ENCODE peak calls at places on chromosomes 11 and 22, in nine cellular contexts. V, F, R, U, A, D, Q, T and I are unnamed samples.

GRCh38 chr22:29259253-29259899 is 8.4 kb downstream of the RHBDD3 start:
- DNase-seq in V (no peak), F (no peak), R (no peak), U (peak; percentile 59), A (no peak), D (no peak), Q (no peak), T (no peak), I (peak; percentile 54)

GRCh38 chr11:11117730-11118129 is 235.3 kb downstream of the CSNK2A3 start:
- DNase-seq in V (no peak), F (no peak), R (no peak), U (no peak), A (no peak), D (no peak), Q (no peak), T (no peak), I (no peak)

GRCh38 chr11:120680322-120680721 is 168.8 kb downstream of the GRIK4 start:
- DNase-seq in V (no peak), F (no peak), R (no peak), U (no peak), A (no peak), D (no peak), Q (no peak), T (no peak), I (no peak)

GRCh38 chr22:35590634-35591295 is 26.4 kb downstream of the MB start:
- DNase-seq in V (no peak), F (no peak), R (no peak), U (no peak), A (no peak), D (no peak), Q (no peak), T (no peak), I (no peak)

GRCh38 chr22:30398685-30399680 is 2.2 kb downstream of the SEC14L2 start:
- DNase-seq in V (no peak), F (no peak), R (no peak), U (no peak), A (no peak), D (no peak), Q (no peak), T (no peak), I (no peak)

GRCh38 chr11:75132080-75132479 is 18.8 kb upstream of the SLCO2B1 start:
- DNase-seq in V (no peak), F (no peak), R (no peak), U (no peak), A (no peak), D (no peak), Q (no peak), T (no peak), I (no peak)

GRCh38 chr22:49705216-49705600 is 122.5 kb downstream of the BRD1 start:
- DNase-seq in V (no peak), F (no peak), R (no peak), U (no peak), A (no peak), D (no peak), Q (no peak), T (no peak), I (no peak)

GRCh38 chr11:68128682-68129327 is 7.6 kb upstream of the CHKA start:
- DNase-seq in V (no peak), F (peak; percentile 68), R (peak; percentile 31), U (peak; percentile 74), A (peak; percentile 92), D (peak; percentile 72), Q (peak; percentile 77), T (peak; percentile 18), I (no peak)

GRCh38 chr11:61020706-61021235 is 49.3 kb downstream of the CD6 start:
- DNase-seq in V (no peak), F (no peak), R (no peak), U (no peak), A (no peak), D (no peak), Q (no peak), T (no peak), I (no peak)

GRCh38 chr11:130124096-130124495 is 35.5 kb upstream of the ST14 start:
- DNase-seq in V (no peak), F (peak; percentile 96), R (no peak), U (no peak), A (no peak), D (peak; percentile 75), Q (peak; percentile 90), T (peak; percentile 79), I (no peak)

GRCh38 chr11:10454902-10455631 is at the start of gene AMPD3:
- DNase-seq in V (no peak), F (peak; percentile 93), R (no peak), U (peak; percentile 30), A (peak; percentile 53), D (peak; percentile 70), Q (peak; percentile 94), T (peak; percentile 84), I (no peak)

GRCh38 chr11:128481135-128481534 is 106.2 kb downstream of the ETS1 start:
- DNase-seq in V (no peak), F (peak; percentile 97), R (no peak), U (no peak), A (no peak), D (peak; percentile 87), Q (no peak), T (peak; percentile 92), I (no peak)

GRCh38 chr22:39110631-39111561 is 13.9 kb downstream of the APOBEC3H start:
- DNase-seq in V (no peak), F (no peak), R (no peak), U (no peak), A (no peak), D (no peak), Q (no peak), T (no peak), I (no peak)

GRCh38 chr11:14275081-14275480 is 83.9 kb downstream of the RRAS2 start:
- DNase-seq in V (no peak), F (peak; percentile 37), R (no peak), U (no peak), A (no peak), D (no peak), Q (no peak), T (no peak), I (no peak)
- TF ChIP-seq CTCF in V (no peak), F (no peak), R (no peak), U (no peak), A (no peak), D (no peak), Q (no peak), T (no peak), I (no peak)

GRCh38 chr11:66710384-66710930 is 18.6 kb downstream of the SPTBN2 start:
- DNase-seq in V (no peak), F (no peak), R (no peak), U (no peak), A (no peak), D (no peak), Q (no peak), T (no peak), I (no peak)
- TF ChIP-seq CTCF in V (no peak), F (no peak), R (no peak), U (no peak), A (no peak), D (no peak), Q (no peak), T (no peak), I (no peak)

GRCh38 chr11:107140988-107141387 is 122.7 kb upstream of the GUCY1A2 start:
- DNase-seq in V (no peak), F (no peak), R (no peak), U (no peak), A (no peak), D (no peak), Q (no peak), T (no peak), I (no peak)

GRCh38 chr11:107139396-107139795 is 121.1 kb upstream of the GUCY1A2 start:
- DNase-seq in V (no peak), F (no peak), R (no peak), U (no peak), A (no peak), D (no peak), Q (no peak), T (no peak), I (no peak)

DNA sequence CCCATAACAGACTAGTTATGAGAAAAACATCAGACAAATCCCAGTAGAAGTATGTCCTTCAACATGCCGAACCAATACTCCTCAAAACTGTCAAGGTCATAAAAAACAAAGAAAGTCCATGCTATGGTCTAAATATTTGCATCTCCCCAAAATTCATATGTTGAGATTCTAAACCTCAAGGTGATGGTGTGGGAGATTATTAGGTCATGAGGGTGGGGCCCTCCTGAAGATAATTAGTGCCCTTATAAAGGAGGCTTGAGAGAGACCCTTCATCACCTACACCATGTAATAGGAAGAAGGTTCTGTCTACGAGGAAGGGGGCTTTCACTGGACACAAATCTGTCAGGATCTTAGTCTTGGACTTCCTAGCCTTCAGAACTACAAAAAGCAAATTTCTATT is 118.6 kb upstream of the GUCY1A2 start:
- DNase-seq in V (no peak), F (no peak), R (no peak), U (no peak), A (no peak), D (no peak), Q (no peak), T (no peak), I (no peak)
- TF ChIP-seq CTCF in V (no peak), F (no peak), R (no peak), U (no peak), A (no peak), D (no peak), Q (no peak), T (no peak), I (no peak)

GRCh38 chr11:22795914-22796313 is 33.7 kb downstream of the SVIP start:
- DNase-seq in V (no peak), F (no peak), R (no peak), U (no peak), A (no peak), D (no peak), Q (peak; percentile 74), T (no peak), I (no peak)

GRCh38 chr11:22798890-22799289 is 30.7 kb downstream of the SVIP start:
- DNase-seq in V (no peak), F (no peak), R (no peak), U (no peak), A (no peak), D (no peak), Q (no peak), T (no peak), I (no peak)

GRCh38 chr11:22792497-22792896 is 37.1 kb downstream of the SVIP start:
- DNase-seq in V (no peak), F (peak; percentile 45), R (no peak), U (no peak), A (no peak), D (no peak), Q (peak; percentile 90), T (no peak), I (no peak)

GRCh38 chr11:22800482-22800881 is 29.1 kb downstream of the SVIP start:
- DNase-seq in V (no peak), F (no peak), R (no peak), U (no peak), A (no peak), D (no peak), Q (no peak), T (no peak), I (no peak)

DNA sequence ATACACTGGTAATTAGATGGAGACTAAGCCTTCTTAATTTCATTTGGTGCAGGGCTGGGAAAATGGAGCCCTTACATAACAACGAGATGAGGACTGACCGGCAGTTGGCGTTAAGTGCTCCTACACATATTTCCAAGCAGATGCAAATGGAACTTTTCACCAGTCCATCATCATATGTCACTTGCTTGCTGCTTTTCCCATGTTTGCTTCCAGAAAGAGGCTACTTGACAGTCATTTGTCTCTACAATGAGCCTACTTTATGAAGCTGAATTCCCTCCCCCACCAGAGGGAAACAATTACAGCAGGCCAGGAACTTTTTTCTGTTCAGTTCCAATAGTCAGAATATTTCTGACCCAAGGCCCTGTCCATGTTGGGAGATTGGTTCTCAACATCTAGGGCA is 32.5 kb downstream of the SVIP start:
- DNase-seq in V (no peak), F (no peak), R (no peak), U (no peak), A (no peak), D (no peak), Q (no peak), T (no peak), I (no peak)
- TF ChIP-seq CTCF in V (no peak), F (no peak), R (no peak), U (no peak), A (no peak), D (no peak), Q (no peak), T (no peak), I (no peak)